ENCODE peak calls at places on chromosomes 13 and 19, in seven cellular contexts. V is neural progenitor cell, M is tibial artery, B is fibroblast of lung, Y is H1, L is heart right ventricle, N is GM12878. A is an unnamed sample. For H3K4me1, the result is how much of the 10 kb centered on the place peaks cover.

GRCh38 chr19:36672368-36672767 is 5.7 kb upstream of the ZNF461 start:
- DNase-seq in V (no peak), M (no peak), B (no peak), Y (no peak), L (no peak), N (no peak), A (no peak)

GRCh38 chr13:90792335-90792734 is 555.2 kb upstream of the MIR17HG start:
- DNase-seq in V (no peak), M (no peak), B (no peak), Y (no peak), L (no peak), N (no peak), A (no peak)

GRCh38 chr19:53909471-53910169 is 542 bp downstream of the CACNG7 start:
- DNase-seq in V (peak), M (no peak), B (no peak), Y (no peak), L (no peak), N (no peak), A (no peak)

GRCh38 chr13:27383104-27383921 is 41.1 kb upstream of the GTF3A start:
- DNase-seq in V (no peak), M (no peak), B (no peak), Y (no peak), L (no peak), N (no peak), A (no peak)

GRCh38 chr13:41916173-41916954 is 44.5 kb downstream of the VWA8 start:
- DNase-seq in V (no peak), M (no peak), B (peak), Y (no peak), L (no peak), N (peak), A (no peak)

GRCh38 chr19:33208904-33209843 is 15.0 kb downstream of the LRP3 start:
- DNase-seq in V (no peak), M (no peak), B (no peak), Y (no peak), L (no peak), N (no peak), A (no peak)

GRCh38 chr13:67353891-67354459 is 123.8 kb upstream of the PCDH9 start:
- DNase-seq in V (no peak), M (no peak), B (peak), Y (no peak), L (no peak), N (no peak), A (no peak)

GRCh38 chr19:53183146-53183545 is 10.0 kb downstream of the ZNF665 start:
- DNase-seq in V (no peak), M (no peak), B (peak), Y (no peak), L (no peak), N (no peak), A (no peak)

GRCh38 chr13:104759069-104759468 is 1692.9 kb upstream of the SLC10A2 start:
- DNase-seq in V (no peak), M (no peak), B (no peak), Y (no peak), L (no peak), N (no peak), A (no peak)

GRCh38 chr19:53772943-53773342 is 51.2 kb downstream of the NLRP12 start:
- DNase-seq in V (peak), M (peak), B (peak), Y (no peak), L (peak), N (no peak), A (no peak)

GRCh38 chr19:45163751-45164150 is 3.0 kb upstream of the NKPD1 start:
- DNase-seq in V (no peak), M (no peak), B (no peak), Y (no peak), L (no peak), N (no peak), A (no peak)

GRCh38 chr19:38989066-38989605 is 13.6 kb upstream of the FBXO17 start:
- DNase-seq in V (peak), M (no peak), B (peak), Y (no peak), L (no peak), N (no peak), A (no peak)

GRCh38 chr13:98922306-98922705 is 55.6 kb downstream of the DOCK9 start:
- DNase-seq in V (no peak), M (no peak), B (no peak), Y (no peak), L (no peak), N (no peak), A (no peak)

GRCh38 chr13:112685856-112686255 is 4.0 kb upstream of the ATP11A start:
- DNase-seq in V (no peak), M (no peak), B (no peak), Y (no peak), L (no peak), N (no peak), A (peak)

GRCh38 chr19:46546194-46546896 is 50.7 kb upstream of the PNMA8B start:
- DNase-seq in V (peak), M (no peak), B (peak), Y (no peak), L (peak), N (no peak), A (peak)

GRCh38 chr13:105220886-105221285 is 1314.6 kb downstream of the EFNB2 start:
- DNase-seq in V (no peak), M (no peak), B (peak), Y (no peak), L (no peak), N (no peak), A (no peak)

GRCh38 chr13:108315955-108316354 is 46.4 kb downstream of the TNFSF13B start:
- DNase-seq in V (no peak), M (no peak), B (no peak), Y (no peak), L (no peak), N (no peak), A (no peak)

GRCh38 chr19:19777692-19778091 is 43.9 kb downstream of the ZNF506 start:
- DNase-seq in V (no peak), M (no peak), B (no peak), Y (no peak), L (no peak), N (no peak), A (no peak)

GRCh38 chr13:32278456-32278855 is 36.7 kb downstream of the ZAR1L start:
- DNase-seq in V (no peak), M (no peak), B (peak), Y (no peak), L (no peak), N (no peak), A (no peak)

GRCh38 chr19:45339629-45340028 is 921 bp upstream of the KLC3 start:
- DNase-seq in V (no peak), M (no peak), B (no peak), Y (no peak), L (no peak), N (no peak), A (no peak)

GRCh38 chr19:30318936-30319335 is 53.2 kb upstream of the ZNF536 start:
- DNase-seq in V (no peak), M (no peak), B (no peak), Y (no peak), L (no peak), N (no peak), A (no peak)

GRCh38 chr13:98875146-98875729 is 102.6 kb downstream of the DOCK9 start:
- DNase-seq in V (no peak), M (no peak), B (no peak), Y (no peak), L (no peak), N (no peak), A (no peak)

GRCh38 chr19:5974721-5975387 is 3.1 kb downstream of the RANBP3 start:
- DNase-seq in V (no peak), M (no peak), B (no peak), Y (no peak), L (no peak), N (peak), A (no peak)
- H3K4me1 ChIP-seq in V (under half), M (under half), B (under half), Y (under half), L (half or more), N (under half), A (under half)

DNA sequence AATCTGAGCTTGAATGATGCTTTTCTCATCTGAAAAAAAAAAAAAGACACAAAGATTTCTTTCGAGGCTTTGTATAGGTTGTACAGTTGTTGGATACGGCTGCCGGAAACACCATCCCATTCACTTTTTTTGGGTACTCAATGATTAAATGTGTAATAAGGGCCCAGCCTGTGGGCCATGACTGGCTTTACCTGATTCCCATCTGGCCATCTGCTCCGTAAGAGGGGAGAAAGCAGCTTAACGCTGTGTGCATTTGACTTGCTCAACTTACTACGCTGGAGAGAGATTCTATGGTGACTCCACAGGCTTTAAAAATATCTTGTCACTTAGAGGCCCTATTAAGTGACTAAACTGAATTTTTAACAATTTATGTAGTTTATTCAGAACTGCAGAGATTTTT is 731 bp downstream of the ZNF558 start:
- DNase-seq in V (peak), M (no peak), B (no peak), Y (no peak), L (no peak), N (no peak), A (no peak)
- H3K27ac ChIP-seq in V (no peak), M (peak), B (peak), Y (no peak), L (peak), N (peak), A (peak)

GRCh38 chr19:7863157-7863970 is 10.8 kb downstream of the PRR36 start:
- DNase-seq in V (peak), M (no peak), B (no peak), Y (no peak), L (no peak), N (no peak), A (no peak)
- H3K4me1 ChIP-seq in V (under half), M (under half), B (under half), Y (under half), L (under half), N (under half), A (under half)

GRCh38 chr13:50993908-50994307 is 84.3 kb downstream of the RNASEH2B start:
- DNase-seq in V (no peak), M (no peak), B (peak), Y (no peak), L (no peak), N (no peak), A (no peak)

GRCh38 chr13:50995870-50996269 is 86.3 kb downstream of the RNASEH2B start:
- DNase-seq in V (no peak), M (no peak), B (no peak), Y (no peak), L (no peak), N (no peak), A (no peak)

GRCh38 chr13:50991624-50992610 is 82.3 kb downstream of the RNASEH2B start:
- DNase-seq in V (no peak), M (no peak), B (no peak), Y (no peak), L (no peak), N (peak), A (no peak)

GRCh38 chr13:50993371-50993770 is 83.8 kb downstream of the RNASEH2B start:
- DNase-seq in V (no peak), M (no peak), B (no peak), Y (no peak), L (no peak), N (no peak), A (no peak)

GRCh38 chr13:50994651-50995050 is 85.1 kb downstream of the RNASEH2B start:
- DNase-seq in V (no peak), M (no peak), B (no peak), Y (no peak), L (no peak), N (no peak), A (no peak)
- H3K27ac ChIP-seq in V (no peak), M (no peak), B (no peak), Y (no peak), L (no peak), N (no peak), A (no peak)

GRCh38 chr19:18093439-18094161 is 4.0 kb upstream of the MAST3 start:
- DNase-seq in V (no peak), M (no peak), B (peak), Y (no peak), L (no peak), N (no peak), A (no peak)

GRCh38 chr19:18086590-18087138 is at the start of gene IL12RB1:
- DNase-seq in V (no peak), M (no peak), B (no peak), Y (no peak), L (no peak), N (peak), A (no peak)

GRCh38 chr19:18091217-18091608 is 4.5 kb upstream of the IL12RB1 start:
- DNase-seq in V (no peak), M (peak), B (no peak), Y (no peak), L (peak), N (peak), A (peak)

GRCh38 chr19:18089726-18090125 is 3.0 kb upstream of the IL12RB1 start:
- DNase-seq in V (no peak), M (no peak), B (no peak), Y (no peak), L (no peak), N (no peak), A (no peak)

GRCh38 chr19:18090545-18091216 is 3.9 kb upstream of the IL12RB1 start:
- DNase-seq in V (no peak), M (no peak), B (no peak), Y (no peak), L (no peak), N (no peak), A (no peak)
- H3K4me1 ChIP-seq in V (under half), M (under half), B (under half), Y (under half), L (under half), N (under half), A (under half)

A was measured in upper lobe of right lung.